ENCODE peak calls at places on chromosomes 1 and 21, in seven cellular contexts. W, D, T, B, I, Z and Q are unnamed samples.
A peak's percentile ranks its signal among the peaks of the same experiment; 100 is the strongest.

GRCh38 chr1:53413175-53414001 is 45.8 kb upstream of the DMRTB1 start:
- DNase-seq in W (no peak), T (no peak), I (no peak), B (no peak), D (no peak), Z (peak; percentile 86), Q (peak; percentile 13)

GRCh38 chr1:205775015-205775716 is at the start of gene RAB29:
- DNase-seq in D (peak; percentile 90), B (peak; percentile 93), T (peak; percentile 87), Z (peak; percentile 94), W (peak; percentile 93), I (peak; percentile 72), Q (peak; percentile 83)

GRCh38 chr1:96010000-96010399 is 711.6 kb upstream of the PTBP2 start:
- DNase-seq in W (no peak), D (no peak), I (no peak), Z (no peak), B (no peak), T (no peak), Q (no peak)

GRCh38 chr1:184622136-184622823 is 132.4 kb downstream of the EDEM3 start:
- DNase-seq in D (no peak), B (peak; percentile 95), I (peak; percentile 94), W (peak; percentile 88), Z (no peak), T (peak; percentile 88), Q (no peak)

GRCh38 chr21:38386967-38387366 is 111.3 kb downstream of the ERG start:
- DNase-seq in B (peak; percentile 47), T (no peak), D (no peak), I (no peak), W (no peak), Z (no peak), Q (no peak)

GRCh38 chr1:24991242-24992037 is 61.4 kb upstream of the RUNX3 start:
- DNase-seq in B (no peak), W (no peak), T (no peak), Z (no peak), D (no peak), I (no peak), Q (no peak)

GRCh38 chr1:1047963-1048362 is 26.1 kb downstream of the RNF223 start:
- DNase-seq in B (no peak), Z (no peak), T (no peak), D (no peak), I (no peak), W (no peak), Q (no peak)

GRCh38 chr1:13888351-13888996 is 188.5 kb downstream of the PRDM2 start:
- DNase-seq in I (no peak), Z (no peak), B (no peak), D (no peak), T (no peak), W (no peak), Q (no peak)

GRCh38 chr1:17668638-17669175 is 86.4 kb upstream of the ACTL8 start:
- DNase-seq in W (no peak), I (no peak), D (no peak), T (no peak), B (no peak), Z (no peak), Q (no peak)

GRCh38 chr1:109361114-109361513 is 36.6 kb downstream of the SORT1 start:
- DNase-seq in T (no peak), B (no peak), W (no peak), I (no peak), Z (no peak), D (no peak), Q (no peak)

GRCh38 chr1:98660941-98661543 is 479 bp upstream of the SNX7 start:
- DNase-seq in T (no peak), D (no peak), I (no peak), B (no peak), W (no peak), Z (no peak), Q (no peak)

GRCh38 chr1:231683439-231684165 is 57.0 kb downstream of the DISC1 start:
- DNase-seq in D (no peak), W (no peak), Z (no peak), T (no peak), I (no peak), B (no peak), Q (no peak)

GRCh38 chr1:204178487-204179281 is 12.5 kb upstream of the REN start:
- DNase-seq in D (peak; percentile 12), I (no peak), B (no peak), Z (no peak), W (no peak), T (no peak), Q (no peak)

GRCh38 chr1:244289976-244290375 is 161.7 kb downstream of the ADSS2 start:
- DNase-seq in W (no peak), T (no peak), D (no peak), I (no peak), Z (no peak), B (no peak), Q (no peak)

GRCh38 chr1:37691497-37692077 is 729 bp upstream of the CDCA8 start:
- DNase-seq in T (peak; percentile 30), B (no peak), W (peak; percentile 75), D (peak; percentile 79), I (peak; percentile 40), Z (peak; percentile 54), Q (no peak)

GRCh38 chr1:183543619-183544204 is 46.5 kb downstream of the NCF2 start:
- DNase-seq in T (no peak), B (no peak), I (no peak), D (no peak), Z (no peak), W (no peak), Q (no peak)

GRCh38 chr1:230067441-230067870 is 418 bp downstream of the GALNT2 start:
- DNase-seq in T (no peak), D (peak; percentile 57), B (no peak), W (peak; percentile 74), I (peak; percentile 32), Z (no peak), Q (peak; percentile 3)

GRCh38 chr21:14900058-14900457 is 164.7 kb downstream of the NRIP1 start:
- DNase-seq in Z (no peak), D (no peak), I (no peak), B (no peak), T (no peak), W (no peak), Q (no peak)

GRCh38 chr1:84844094-84844493 is 48.9 kb downstream of the LPAR3 start:
- DNase-seq in W (no peak), B (peak; percentile 66), I (no peak), T (no peak), Z (no peak), D (no peak), Q (no peak)

GRCh38 chr1:198101716-198102453 is 54.9 kb upstream of the NEK7 start:
- DNase-seq in D (no peak), B (no peak), W (no peak), I (no peak), T (no peak), Z (no peak), Q (no peak)

GRCh38 chr1:62029704-62030103 is 164.9 kb upstream of the L1TD1 start:
- DNase-seq in D (no peak), B (no peak), Z (no peak), T (no peak), I (no peak), W (no peak), Q (no peak)

GRCh38 chr1:186865253-186865652 is 36.5 kb downstream of the PLA2G4A start:
- DNase-seq in D (no peak), B (no peak), T (no peak), Z (no peak), W (no peak), I (no peak), Q (no peak)

GRCh38 chr1:53303651-53304515 is 24.0 kb downstream of the LRP8 start:
- DNase-seq in Z (no peak), I (no peak), D (no peak), T (no peak), B (no peak), W (no peak), Q (no peak)

GRCh38 chr1:59146651-59147358 is 150.1 kb upstream of the FGGY start:
- DNase-seq in W (peak; percentile 74), Z (no peak), I (no peak), B (no peak), T (peak; percentile 43), D (peak; percentile 54), Q (peak; percentile 3)

GRCh38 chr1:180486092-180486491 is 16.3 kb downstream of the ACBD6 start:
- DNase-seq in Z (no peak), B (no peak), W (no peak), I (no peak), D (no peak), T (no peak), Q (no peak)

GRCh38 chr1:48039088-48040049 is 42.2 kb upstream of the TRABD2B start:
- DNase-seq in I (no peak), Z (no peak), B (no peak), T (no peak), D (no peak), W (no peak), Q (no peak)

GRCh38 chr1:46301406-46302090 is 1.9 kb downstream of the LRRC41 start:
- DNase-seq in I (no peak), B (no peak), D (peak; percentile 67), T (peak; percentile 42), Z (peak; percentile 44), W (peak; percentile 72), Q (no peak)

GRCh38 chr1:64941466-64942117 is 24.8 kb downstream of the JAK1 start:
- DNase-seq in Z (no peak), W (no peak), T (no peak), B (no peak), I (no peak), D (no peak), Q (no peak)
- H3K27ac ChIP-seq in Z (no peak overlapping the region), W (peak overlapping the region; percentile 26), T (no peak overlapping the region), B (no peak overlapping the region), I (no peak overlapping the region), D (no peak overlapping the region), Q (no peak overlapping the region)

GRCh38 chr1:227759345-227760300 is 24.4 kb downstream of the SNAP47 start:
- DNase-seq in T (no peak), Z (no peak), D (no peak), W (no peak), I (peak; percentile 48), B (no peak), Q (no peak)
- H3K4me1 ChIP-seq in T (peaks cover 16% of the 10 kb centered on the region), Z (peaks cover 62% of the 10 kb centered on the region), D (peaks cover 38% of the 10 kb centered on the region), W (no peaks in the 10 kb centered on the region), I (no peaks in the 10 kb centered on the region), B (peaks cover 89% of the 10 kb centered on the region), Q (peaks cover 35% of the 10 kb centered on the region)

DNA sequence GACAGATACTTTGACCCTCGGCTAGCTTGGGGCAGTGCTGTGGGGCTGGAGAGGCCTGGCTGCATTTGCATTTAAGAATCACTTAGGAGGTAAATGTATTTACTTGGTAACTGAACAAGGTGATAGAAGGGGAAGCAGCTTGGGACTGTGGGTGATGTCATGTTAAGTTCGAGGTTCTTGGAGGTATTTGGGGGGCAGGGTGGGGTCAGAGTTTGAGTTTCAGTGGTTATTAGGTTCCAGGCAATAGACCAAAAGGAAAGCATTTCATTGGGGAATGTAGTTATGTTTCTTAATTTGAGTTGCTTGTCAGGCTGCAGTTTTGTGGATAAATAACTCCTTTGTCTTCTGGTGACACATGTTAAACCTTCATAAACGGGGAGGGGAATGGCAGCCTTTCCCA is 2.4 kb upstream of the FAM78B start:
- DNase-seq in Z (no peak), W (no peak), T (no peak), B (no peak), I (no peak), D (no peak), Q (no peak)
- H3K36me3 ChIP-seq in Z (no peaks in the 10 kb centered on the region), W (no peaks in the 10 kb centered on the region), T (no peaks in the 10 kb centered on the region), B (no peaks in the 10 kb centered on the region), I (no peaks in the 10 kb centered on the region), D (no peaks in the 10 kb centered on the region), Q (no peaks in the 10 kb centered on the region)

DNA sequence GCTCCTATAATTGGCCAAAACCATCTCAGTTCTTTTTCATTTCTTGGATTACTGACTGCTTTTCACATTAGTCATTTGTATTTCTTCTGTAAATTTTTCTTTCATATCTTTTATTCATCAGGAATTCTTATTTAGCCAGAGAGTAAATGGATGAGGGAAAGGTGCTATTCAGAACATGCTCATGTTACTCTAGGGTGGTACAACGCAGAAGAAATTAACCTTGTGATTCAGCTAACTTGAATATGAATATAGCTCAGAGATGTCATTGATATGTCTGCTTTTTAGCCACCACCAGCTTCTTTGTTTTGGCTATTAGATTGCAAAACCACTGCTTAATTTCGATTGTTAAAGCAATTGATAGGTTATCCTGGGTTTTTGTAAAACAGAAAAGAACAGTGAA is 32.2 kb downstream of the KDM1A start:
- DNase-seq in Z (no peak), W (no peak), T (no peak), B (no peak), I (no peak), D (no peak), Q (no peak)
- H3K27ac ChIP-seq in Z (no peak overlapping the region), W (no peak overlapping the region), T (no peak overlapping the region), B (no peak overlapping the region), I (no peak overlapping the region), D (no peak overlapping the region), Q (no peak overlapping the region)